ENCODE peak calls at places on chromosome 3, in five cellular contexts. Q, B, M, G and W are unnamed samples.

GRCh38 chr3:169990431-169990830 is 23.8 kb downstream of the SEC62 start:
- DNase-seq in M (no peak), G (no peak), B (no peak), Q (no peak), W (no peak)

GRCh38 chr3:149179225-149179624 is 42.4 kb downstream of the CP start:
- DNase-seq in G (peak; percentile 80), Q (no peak), B (no peak), M (no peak), W (no peak)

GRCh38 chr3:113021471-113021870 is 30.7 kb downstream of the GTPBP8 start:
- DNase-seq in M (no peak), G (no peak), Q (no peak), B (no peak), W (no peak)

GRCh38 chr3:48636149-48636548 is 888 bp upstream of the SLC26A6 start:
- DNase-seq in Q (no peak), M (no peak), G (peak; percentile 14), B (no peak), W (no peak)

GRCh38 chr3:167350245-167350862 is 29.7 kb downstream of the ZBBX start:
- DNase-seq in B (no peak), M (no peak), G (peak; percentile 37), Q (no peak), W (no peak)

GRCh38 chr3:37183375-37183831 is 9.0 kb upstream of the LRRFIP2 start:
- DNase-seq in B (no peak), M (no peak), Q (no peak), G (peak; percentile 97), W (no peak)

GRCh38 chr3:122232485-122232884 is 49.0 kb downstream of the CASR start:
- DNase-seq in B (no peak), M (no peak), Q (no peak), G (no peak), W (no peak)

GRCh38 chr3:110855207-110855606 is 216.4 kb upstream of the NECTIN3 start:
- DNase-seq in B (no peak), Q (no peak), G (no peak), M (no peak), W (no peak)

GRCh38 chr3:160929595-160929994 is 173.6 kb downstream of the PPM1L start:
- DNase-seq in M (no peak), G (peak; percentile 9), B (peak; percentile 39), Q (peak; percentile 13), W (no peak)

GRCh38 chr3:14300721-14301377 is 101.6 kb upstream of the SLC6A6 start:
- DNase-seq in B (no peak), M (no peak), G (peak; percentile 79), Q (no peak), W (no peak)

GRCh38 chr3:24299801-24300626 is 194.6 kb downstream of the THRB start:
- DNase-seq in Q (no peak), M (no peak), B (no peak), G (peak; percentile 89), W (no peak)

GRCh38 chr3:48038971-48039481 is 22.8 kb upstream of the MAP4 start:
- DNase-seq in G (peak; percentile 47), B (no peak), M (no peak), Q (no peak), W (no peak)

GRCh38 chr3:129621626-129622417 is 15.3 kb upstream of the PLXND1 start:
- DNase-seq in G (no peak), Q (no peak), B (peak; percentile 52), M (no peak), W (no peak)

GRCh38 chr3:177835008-177835407 is 637.7 kb upstream of the TBL1XR1 start:
- DNase-seq in B (no peak), M (no peak), G (peak; percentile 82), Q (no peak), W (no peak)

GRCh38 chr3:193890036-193890897 is 245.7 kb upstream of the HES1 start:
- DNase-seq in Q (peak; percentile 70), G (no peak), M (no peak), B (no peak), W (peak; percentile 68)

GRCh38 chr3:143309622-143310190 is 190.1 kb downstream of the CHST2 start:
- DNase-seq in G (no peak), B (no peak), Q (no peak), M (no peak), W (no peak)

GRCh38 chr3:184395320-184395660 is 15.4 kb downstream of the CHRD start:
- DNase-seq in M (no peak), G (no peak), B (no peak), Q (no peak), W (no peak)

GRCh38 chr3:143628971-143629370 is 219.3 kb downstream of the SLC9A9 start:
- DNase-seq in M (no peak), G (no peak), Q (no peak), B (no peak), W (no peak)

GRCh38 chr3:176578316-176578715 is 619.0 kb downstream of the TBL1XR1 start:
- DNase-seq in B (no peak), Q (no peak), G (no peak), M (no peak), W (no peak)

GRCh38 chr3:67490658-67491057 is 163.8 kb downstream of the SUCLG2 start:
- DNase-seq in G (no peak), Q (no peak), B (no peak), M (no peak), W (no peak)

GRCh38 chr3:49657208-49657915 is 16.8 kb upstream of the APEH start:
- DNase-seq in Q (no peak), B (no peak), G (no peak), M (no peak), W (no peak)

GRCh38 chr3:126964950-126965349 is 18.0 kb upstream of the PLXNA1 start:
- DNase-seq in G (no peak), Q (no peak), M (no peak), B (no peak), W (no peak)

GRCh38 chr3:140206196-140207040 is 271.4 kb downstream of the CLSTN2 start:
- DNase-seq in B (no peak), G (peak; percentile 56), M (no peak), Q (no peak), W (no peak)

GRCh38 chr3:67688231-67688630 is 33.8 kb upstream of the SUCLG2 start:
- DNase-seq in G (no peak), Q (no peak), M (no peak), B (no peak), W (no peak)

GRCh38 chr3:126121632-126122031 is 37.7 kb upstream of the SLC41A3 start:
- DNase-seq in M (no peak), B (no peak), Q (no peak), G (no peak), W (no peak)

GRCh38 chr3:113063126-113063894 is 72.5 kb downstream of the GTPBP8 start:
- DNase-seq in G (peak; percentile 43), Q (no peak), B (no peak), M (no peak), W (no peak)

GRCh38 chr3:107545680-107546120 is 22.9 kb downstream of the BBX start:
- DNase-seq in B (no peak), Q (no peak), G (peak; percentile 46), M (no peak), W (no peak)

GRCh38 chr3:151431940-151432339 is 28.9 kb downstream of the IGSF10 start:
- DNase-seq in M (no peak), G (peak; percentile 56), B (no peak), Q (no peak), W (no peak)

GRCh38 chr3:128555098-128555825 is 62.3 kb upstream of the GATA2 start:
- DNase-seq in G (no peak), Q (peak; percentile 16), M (peak; percentile 78), B (peak; percentile 69), W (no peak)

DNA sequence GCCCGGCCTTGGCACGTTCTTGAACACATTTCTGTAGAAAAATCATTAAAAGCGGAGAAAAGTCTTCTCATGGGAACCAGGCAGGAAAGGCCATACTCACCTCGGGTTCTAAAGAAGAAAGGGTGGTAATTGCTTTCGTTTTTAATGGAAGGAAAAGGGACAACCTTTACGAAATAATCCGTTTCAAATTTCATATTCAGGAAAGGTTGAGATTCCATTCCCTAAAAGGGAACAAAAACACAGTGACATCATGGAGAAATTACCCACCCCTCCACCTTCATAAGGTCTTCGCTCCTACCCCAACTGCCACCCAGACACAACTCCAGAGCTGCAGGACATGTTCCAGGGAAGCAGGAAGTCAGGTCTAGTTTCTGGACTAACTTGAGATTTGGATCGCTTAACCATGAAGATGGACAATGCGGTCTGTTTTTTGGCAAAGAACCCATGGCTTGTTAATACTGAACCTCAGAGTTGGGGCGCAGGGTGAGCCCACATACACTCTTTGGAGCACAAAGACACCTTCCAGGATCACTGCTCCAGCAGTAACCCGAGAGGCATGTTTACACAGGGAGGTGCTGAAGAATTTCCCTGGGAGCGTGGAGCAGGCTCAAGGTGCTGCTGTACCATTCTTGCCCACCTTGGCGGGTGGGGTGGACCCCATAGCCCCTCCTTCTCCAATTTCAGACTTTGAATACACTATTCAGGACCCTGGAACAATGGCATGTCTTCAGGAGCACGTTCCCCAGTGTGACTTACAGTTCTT is 49.2 kb downstream of the SPATA12 start:
- DNase-seq in Q (no peak), G (no peak), B (no peak), M (no peak), W (no peak)
- H3K36me3 ChIP-seq in Q (no peaks in the 10 kb centered on the region), G (no peaks in the 10 kb centered on the region), B (no peaks in the 10 kb centered on the region), M (no peaks in the 10 kb centered on the region), W (no peaks in the 10 kb centered on the region)

DNA sequence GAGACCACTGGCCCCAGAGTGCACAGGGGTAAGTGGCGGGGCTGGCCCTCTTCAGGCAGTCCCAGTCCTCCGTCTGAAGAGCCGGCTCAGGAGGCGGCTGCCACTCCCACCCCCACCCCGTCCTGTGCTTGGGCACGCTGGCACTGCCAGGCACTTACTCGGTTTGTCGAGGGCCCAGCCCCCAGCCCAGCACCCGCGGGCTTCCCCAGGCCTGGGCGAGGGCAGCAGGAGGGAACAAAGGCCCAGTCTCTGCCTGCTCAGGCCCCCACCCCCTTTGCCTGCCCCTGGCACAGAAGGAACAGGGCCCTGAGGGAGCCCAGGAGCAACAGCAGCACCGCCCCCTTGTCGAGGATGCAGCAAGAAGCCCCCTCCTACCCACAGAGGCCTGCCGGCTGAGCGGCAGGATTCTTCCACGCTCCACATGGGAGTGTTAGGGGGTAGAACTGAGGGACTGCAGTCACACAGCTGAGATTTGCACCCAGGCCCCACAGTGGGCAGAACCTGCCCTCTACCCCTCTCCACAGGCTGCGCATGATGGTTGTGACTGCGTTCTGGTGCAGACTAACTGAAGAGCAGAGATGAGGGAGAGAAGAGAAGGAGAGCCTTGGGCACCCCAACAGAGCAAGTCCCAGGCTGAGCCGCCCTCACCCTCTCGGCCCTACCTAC is 8.9 kb downstream of the DUSP7 start:
- DNase-seq in B (no peak), Q (no peak), G (peak; percentile 17), M (peak; percentile 78), W (no peak)
- H3K4me3 ChIP-seq in B (no peak overlapping the region), Q (no peak overlapping the region), G (no peak overlapping the region), M (no peak overlapping the region), W (no peak overlapping the region)

DNA sequence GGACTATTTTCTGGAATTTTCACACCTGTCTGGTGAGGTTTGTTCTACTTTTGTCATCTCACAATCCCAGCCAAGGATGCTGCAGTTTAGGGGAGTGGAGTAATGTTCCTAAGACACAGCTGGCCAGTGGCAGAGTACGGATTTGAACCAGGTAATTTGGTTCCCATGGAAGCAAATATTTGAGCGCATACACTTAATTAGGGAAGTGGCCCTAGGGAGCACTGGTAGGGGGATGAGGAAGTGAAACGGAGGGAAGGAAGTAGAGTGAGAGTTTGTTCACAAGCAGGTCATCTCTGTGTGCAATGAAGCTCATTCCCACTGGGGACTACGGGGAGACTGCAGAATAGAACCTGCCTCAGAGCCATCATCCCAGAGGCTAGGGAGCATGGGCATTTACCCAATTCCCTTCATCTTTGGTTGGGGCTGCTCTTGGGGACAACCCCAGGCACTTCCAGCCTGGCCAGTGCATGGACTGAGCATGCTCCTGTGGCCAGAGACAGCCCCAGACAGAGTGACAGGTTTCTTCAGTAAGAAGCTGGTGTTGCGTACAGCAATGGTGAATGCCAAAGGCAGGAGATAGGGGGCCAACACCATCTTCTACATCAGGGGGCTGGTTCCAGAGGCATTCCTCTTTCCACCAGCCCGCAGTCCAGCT is 317.2 kb upstream of the PROK2 start:
- DNase-seq in G (no peak), B (no peak), Q (no peak), M (no peak), W (no peak)
- H3K4me1 ChIP-seq in G (no peaks in the 10 kb centered on the region), B (no peaks in the 10 kb centered on the region), Q (peaks cover 7% of the 10 kb centered on the region), M (peaks cover 16% of the 10 kb centered on the region), W (no peaks in the 10 kb centered on the region)

GRCh38 chr3:45414341-45414740 is 26.0 kb downstream of the LARS2 start:
- DNase-seq in M (no peak), Q (no peak), B (no peak), G (no peak), W (no peak)
- H3K36me3 ChIP-seq in M (peaks cover 7% of the 10 kb centered on the region), Q (no peaks in the 10 kb centered on the region), B (peaks cover 4% of the 10 kb centered on the region), G (no peaks in the 10 kb centered on the region), W (no peaks in the 10 kb centered on the region)